ENCODE peak calls at places on chromosomes 13 and 19, in nine cellular contexts. D, L, R, H, M, G, U, X and W are unnamed samples.
A peak's percentile ranks its signal among the peaks of the same experiment; 100 is the strongest.

GRCh38 chr19:7738023-7738422 is 6.1 kb upstream of the CLEC4G start:
- DNase-seq in X (no peak), G (no peak), R (no peak), L (no peak), H (no peak), D (no peak), U (no peak), M (no peak), W (no peak)

GRCh38 chr13:44244288-44244687 is 129.3 kb upstream of the SERP2 start:
- DNase-seq in M (no peak), L (no peak), X (peak; percentile 81), D (peak; percentile 95), H (no peak), G (peak; percentile 53), U (no peak), R (no peak), W (no peak)

GRCh38 chr19:38045554-38046253 is 138.7 kb downstream of the SIPA1L3 start:
- DNase-seq in G (no peak), X (no peak), D (no peak), R (no peak), U (no peak), H (no peak), M (no peak), L (no peak), W (no peak)

GRCh38 chr13:53112522-53112921 is 83.9 kb downstream of the OLFM4 start:
- DNase-seq in G (no peak), U (no peak), X (no peak), R (no peak), L (no peak), D (no peak), H (no peak), M (no peak), W (no peak)

GRCh38 chr13:23652909-23653726 is 82.9 kb downstream of the TNFRSF19 start:
- DNase-seq in M (no peak), X (no peak), L (no peak), R (no peak), G (no peak), H (no peak), U (no peak), D (no peak), W (no peak)

GRCh38 chr19:35043906-35044305 is 2.4 kb downstream of the HPN start:
- DNase-seq in X (no peak), G (no peak), D (no peak), U (no peak), L (no peak), R (no peak), H (no peak), M (no peak), W (no peak)

GRCh38 chr19:45469835-45470146 is 2.0 kb downstream of the FOSB start:
- DNase-seq in G (no peak), U (no peak), X (no peak), H (no peak), L (no peak), R (no peak), M (peak; percentile 95), D (no peak), W (no peak)

GRCh38 chr19:5038631-5039271 is 69.8 kb downstream of the KDM4B start:
- DNase-seq in D (peak; percentile 37), R (no peak), M (no peak), X (peak; percentile 41), G (peak; percentile 34), L (no peak), U (no peak), H (peak; percentile 22), W (no peak)

GRCh38 chr13:112855859-112856258 is 113.2 kb upstream of the MCF2L start:
- DNase-seq in H (no peak), G (no peak), M (no peak), R (no peak), U (no peak), D (no peak), X (no peak), L (no peak), W (no peak)

GRCh38 chr13:44299544-44299943 is 74.1 kb upstream of the SERP2 start:
- DNase-seq in R (no peak), L (no peak), M (no peak), X (no peak), G (no peak), D (no peak), H (no peak), U (no peak), W (no peak)

GRCh38 chr19:42010245-42011126 is 16.5 kb upstream of the ATP1A3 start:
- DNase-seq in X (no peak), D (no peak), M (no peak), H (no peak), U (no peak), G (peak; percentile 69), L (no peak), R (no peak), W (no peak)

GRCh38 chr13:113953561-113953960 is 20.3 kb downstream of the C13orf46 start:
- DNase-seq in M (no peak), L (no peak), G (no peak), D (no peak), U (no peak), R (no peak), X (no peak), H (no peak), W (no peak)

GRCh38 chr19:43575955-43576451 is 402 bp downstream of the PINLYP start:
- DNase-seq in U (no peak), D (no peak), G (no peak), X (no peak), L (no peak), H (no peak), M (no peak), R (no peak), W (no peak)

GRCh38 chr19:7690779-7691258 is 10.2 kb downstream of the TRAPPC5 start:
- DNase-seq in H (no peak), R (no peak), G (no peak), M (no peak), D (no peak), L (no peak), U (no peak), X (no peak), W (no peak)

GRCh38 chr13:113125506-113126264 is 3.1 kb downstream of the F10 start:
- DNase-seq in L (no peak), H (no peak), G (no peak), M (peak; percentile 37), R (no peak), X (no peak), D (no peak), U (no peak), W (peak; percentile 75)

GRCh38 chr13:109196896-109197295 is 567.5 kb downstream of the MYO16 start:
- DNase-seq in H (no peak), D (no peak), M (no peak), R (no peak), L (no peak), X (no peak), G (no peak), U (no peak), W (no peak)

GRCh38 chr19:19304186-19304975 is 15.9 kb downstream of the SUGP1 start:
- DNase-seq in U (no peak), L (no peak), D (no peak), H (no peak), M (no peak), R (no peak), G (no peak), X (no peak), W (no peak)

GRCh38 chr19:13091400-13092161 is 11.1 kb downstream of the LYL1 start:
- DNase-seq in H (peak; percentile 28), D (peak; percentile 74), X (no peak), U (no peak), G (peak; percentile 96), L (peak; percentile 61), R (no peak), M (peak; percentile 96), W (peak; percentile 94)

GRCh38 chr13:45370922-45371406 is 30.0 kb upstream of the TPT1 start:
- DNase-seq in R (peak; percentile 65), L (peak; percentile 40), H (no peak), G (peak; percentile 93), M (peak; percentile 79), U (peak; percentile 60), X (peak; percentile 59), D (peak; percentile 75), W (peak; percentile 91)
- TF ChIP-seq CTCF in R (peak; percentile 98), L (peak; percentile 94), H (peak; percentile 95), G (peak; percentile 94), M (peak; percentile 89), U (peak; percentile 71), X (peak; percentile 89), D (peak; percentile 77), W (peak; percentile 94)

GRCh38 chr13:27665761-27666160 is 44.1 kb downstream of the POLR1D start:
- DNase-seq in R (no peak), D (no peak), L (no peak), G (no peak), X (no peak), H (no peak), M (no peak), U (no peak), W (no peak)

GRCh38 chr13:27662738-27663470 is 41.2 kb downstream of the POLR1D start:
- DNase-seq in G (no peak), U (no peak), M (no peak), X (peak; percentile 59), D (no peak), R (no peak), L (no peak), H (peak; percentile 56), W (no peak)

GRCh38 chr13:27663947-27664346 is 42.3 kb downstream of the POLR1D start:
- DNase-seq in H (no peak), D (no peak), G (no peak), U (no peak), R (no peak), M (no peak), L (no peak), X (peak; percentile 29), W (no peak)

GRCh38 chr13:27666951-27667350 is 45.3 kb downstream of the POLR1D start:
- DNase-seq in L (no peak), H (no peak), U (no peak), X (no peak), R (no peak), G (no peak), M (no peak), D (no peak), W (no peak)

GRCh38 chr13:27665333-27665732 is 43.6 kb downstream of the POLR1D start:
- DNase-seq in M (no peak), X (peak; percentile 33), H (no peak), L (no peak), U (no peak), R (no peak), G (no peak), D (no peak), W (no peak)
- TF ChIP-seq CTCF in M (no peak), X (peak; percentile 52), H (peak; percentile 14), L (no peak), U (no peak), R (peak; percentile 43), G (peak; percentile 21), D (peak; percentile 24), W (peak; percentile 22)

GRCh38 chr13:49436890-49437289 is 7.0 kb downstream of the CAB39L start:
- DNase-seq in D (peak; percentile 79), G (peak; percentile 73), M (peak; percentile 69), R (no peak), H (peak; percentile 33), L (peak; percentile 22), U (no peak), X (peak; percentile 55), W (no peak)
- TF ChIP-seq CTCF in D (peak; percentile 19), G (no peak), M (peak; percentile 20), R (no peak), H (no peak), L (no peak), U (no peak), X (no peak), W (peak; percentile 57)

GRCh38 chr19:15869109-15869555 is 28.7 kb downstream of the CYP4F2 start:
- DNase-seq in U (peak; percentile 60), G (peak; percentile 48), X (peak; percentile 93), L (peak; percentile 36), R (no peak), M (no peak), H (peak; percentile 92), D (peak; percentile 29), W (no peak)
- TF ChIP-seq CTCF in U (peak; percentile 69), G (peak; percentile 63), X (peak; percentile 91), L (peak; percentile 65), R (no peak), M (peak; percentile 54), H (peak; percentile 79), D (peak; percentile 58), W (peak; percentile 7)